ENCODE peak calls at places on chromosomes 16 and 17, in six cellular contexts. One of them, this sample, is unnamed.

GRCh38 chr17:52758481-52758880 is 600.0 kb upstream of the CA10 start:
- DNase-seq in stimulated activated CD4-positive, alpha-beta T cell treated with anti-CD3 and anti-CD28 coated beads, Interleukin-15, amount 100 ng/mL, for 24 hours: no peak
- DNase-seq in nucleus accumbens: no peak
- DNase-seq in ureter: no peak
- DNase-seq in T-helper 2 cell treated with Interferon-gamma antibody and Interleukin-4, amounts not matched to agents 5 μg/mL and 100 μg/mL, for 36 hours: no peak
- DNase-seq in RWPE1: no peak
- DNase-seq in this sample: no peak

GRCh38 chr16:12091569-12092346 is 115.2 kb downstream of the SNX29 start:
- DNase-seq in stimulated activated CD4-positive, alpha-beta T cell treated with anti-CD3 and anti-CD28 coated beads, Interleukin-15, amount 100 ng/mL, for 24 hours: no peak
- DNase-seq in nucleus accumbens: no peak
- DNase-seq in ureter: no peak
- DNase-seq in T-helper 2 cell treated with Interferon-gamma antibody and Interleukin-4, amounts not matched to agents 5 μg/mL and 100 μg/mL, for 36 hours: no peak
- DNase-seq in RWPE1: no peak
- DNase-seq in this sample: no peak

GRCh38 chr17:55674107-55674506 is 48.6 kb downstream of the TMEM100 start:
- DNase-seq in stimulated activated CD4-positive, alpha-beta T cell treated with anti-CD3 and anti-CD28 coated beads, Interleukin-15, amount 100 ng/mL, for 24 hours: no peak
- DNase-seq in nucleus accumbens: no peak
- DNase-seq in ureter: no peak
- DNase-seq in T-helper 2 cell treated with Interferon-gamma antibody and Interleukin-4, amounts not matched to agents 5 μg/mL and 100 μg/mL, for 36 hours: no peak
- DNase-seq in RWPE1: no peak
- DNase-seq in this sample: no peak

GRCh38 chr17:28470266-28471126 is 2.9 kb upstream of the SLC13A2 start:
- DNase-seq in stimulated activated CD4-positive, alpha-beta T cell treated with anti-CD3 and anti-CD28 coated beads, Interleukin-15, amount 100 ng/mL, for 24 hours: no peak
- DNase-seq in nucleus accumbens: no peak
- DNase-seq in ureter: no peak
- DNase-seq in T-helper 2 cell treated with Interferon-gamma antibody and Interleukin-4, amounts not matched to agents 5 μg/mL and 100 μg/mL, for 36 hours: no peak
- DNase-seq in RWPE1: no peak
- DNase-seq in this sample: no peak

GRCh38 chr16:81711609-81712329 is 67.3 kb upstream of the PLCG2 start:
- DNase-seq in stimulated activated CD4-positive, alpha-beta T cell treated with anti-CD3 and anti-CD28 coated beads, Interleukin-15, amount 100 ng/mL, for 24 hours: no peak
- DNase-seq in nucleus accumbens: no peak
- DNase-seq in ureter: no peak
- DNase-seq in T-helper 2 cell treated with Interferon-gamma antibody and Interleukin-4, amounts not matched to agents 5 μg/mL and 100 μg/mL, for 36 hours: no peak
- DNase-seq in RWPE1: peak
- DNase-seq in this sample: no peak

GRCh38 chr17:57808882-57809281 is 41.0 kb downstream of the MRPS23 start:
- DNase-seq in stimulated activated CD4-positive, alpha-beta T cell treated with anti-CD3 and anti-CD28 coated beads, Interleukin-15, amount 100 ng/mL, for 24 hours: no peak
- DNase-seq in nucleus accumbens: no peak
- DNase-seq in ureter: no peak
- DNase-seq in T-helper 2 cell treated with Interferon-gamma antibody and Interleukin-4, amounts not matched to agents 5 μg/mL and 100 μg/mL, for 36 hours: no peak
- DNase-seq in RWPE1: no peak
- DNase-seq in this sample: no peak

GRCh38 chr16:30923554-30924085 is at the start of gene FBXL19:
- DNase-seq in stimulated activated CD4-positive, alpha-beta T cell treated with anti-CD3 and anti-CD28 coated beads, Interleukin-15, amount 100 ng/mL, for 24 hours: no peak
- DNase-seq in nucleus accumbens: no peak
- DNase-seq in ureter: peak
- DNase-seq in T-helper 2 cell treated with Interferon-gamma antibody and Interleukin-4, amounts not matched to agents 5 μg/mL and 100 μg/mL, for 36 hours: no peak
- DNase-seq in RWPE1: no peak
- DNase-seq in this sample: no peak

GRCh38 chr17:50848039-50848438 is 12.7 kb downstream of the WFIKKN2 start:
- DNase-seq in stimulated activated CD4-positive, alpha-beta T cell treated with anti-CD3 and anti-CD28 coated beads, Interleukin-15, amount 100 ng/mL, for 24 hours: no peak
- DNase-seq in nucleus accumbens: no peak
- DNase-seq in ureter: no peak
- DNase-seq in T-helper 2 cell treated with Interferon-gamma antibody and Interleukin-4, amounts not matched to agents 5 μg/mL and 100 μg/mL, for 36 hours: no peak
- DNase-seq in RWPE1: no peak
- DNase-seq in this sample: no peak

GRCh38 chr16:47848481-47849109 is 307.2 kb downstream of the ABCC12 start:
- DNase-seq in stimulated activated CD4-positive, alpha-beta T cell treated with anti-CD3 and anti-CD28 coated beads, Interleukin-15, amount 100 ng/mL, for 24 hours: no peak
- DNase-seq in nucleus accumbens: no peak
- DNase-seq in ureter: no peak
- DNase-seq in T-helper 2 cell treated with Interferon-gamma antibody and Interleukin-4, amounts not matched to agents 5 μg/mL and 100 μg/mL, for 36 hours: no peak
- DNase-seq in RWPE1: peak
- DNase-seq in this sample: no peak

GRCh38 chr17:76852843-76853242 is 15.4 kb upstream of the MGAT5B start:
- DNase-seq in stimulated activated CD4-positive, alpha-beta T cell treated with anti-CD3 and anti-CD28 coated beads, Interleukin-15, amount 100 ng/mL, for 24 hours: no peak
- DNase-seq in nucleus accumbens: no peak
- DNase-seq in ureter: no peak
- DNase-seq in T-helper 2 cell treated with Interferon-gamma antibody and Interleukin-4, amounts not matched to agents 5 μg/mL and 100 μg/mL, for 36 hours: no peak
- DNase-seq in RWPE1: no peak
- DNase-seq in this sample: no peak

GRCh38 chr17:73283841-73284282 is 22.2 kb upstream of the CPSF4L start:
- DNase-seq in stimulated activated CD4-positive, alpha-beta T cell treated with anti-CD3 and anti-CD28 coated beads, Interleukin-15, amount 100 ng/mL, for 24 hours: no peak
- DNase-seq in nucleus accumbens: no peak
- DNase-seq in ureter: no peak
- DNase-seq in T-helper 2 cell treated with Interferon-gamma antibody and Interleukin-4, amounts not matched to agents 5 μg/mL and 100 μg/mL, for 36 hours: no peak
- DNase-seq in RWPE1: no peak
- DNase-seq in this sample: no peak

GRCh38 chr17:10843806-10844205 is 5.9 kb upstream of the PIRT start:
- DNase-seq in stimulated activated CD4-positive, alpha-beta T cell treated with anti-CD3 and anti-CD28 coated beads, Interleukin-15, amount 100 ng/mL, for 24 hours: peak
- DNase-seq in nucleus accumbens: no peak
- DNase-seq in ureter: no peak
- DNase-seq in T-helper 2 cell treated with Interferon-gamma antibody and Interleukin-4, amounts not matched to agents 5 μg/mL and 100 μg/mL, for 36 hours: no peak
- DNase-seq in RWPE1: no peak
- DNase-seq in this sample: no peak

GRCh38 chr16:50630394-50631020 is 50.6 kb downstream of the SNX20 start:
- DNase-seq in stimulated activated CD4-positive, alpha-beta T cell treated with anti-CD3 and anti-CD28 coated beads, Interleukin-15, amount 100 ng/mL, for 24 hours: no peak
- DNase-seq in nucleus accumbens: no peak
- DNase-seq in ureter: no peak
- DNase-seq in T-helper 2 cell treated with Interferon-gamma antibody and Interleukin-4, amounts not matched to agents 5 μg/mL and 100 μg/mL, for 36 hours: no peak
- DNase-seq in RWPE1: no peak
- DNase-seq in this sample: no peak

GRCh38 chr17:58084317-58084981 is 1.2 kb downstream of the DYNLL2 start:
- DNase-seq in stimulated activated CD4-positive, alpha-beta T cell treated with anti-CD3 and anti-CD28 coated beads, Interleukin-15, amount 100 ng/mL, for 24 hours: peak
- DNase-seq in nucleus accumbens: no peak
- DNase-seq in ureter: no peak
- DNase-seq in T-helper 2 cell treated with Interferon-gamma antibody and Interleukin-4, amounts not matched to agents 5 μg/mL and 100 μg/mL, for 36 hours: peak
- DNase-seq in RWPE1: peak
- DNase-seq in this sample: no peak

GRCh38 chr16:24748242-24748641 is 18.8 kb downstream of the TNRC6A start:
- DNase-seq in stimulated activated CD4-positive, alpha-beta T cell treated with anti-CD3 and anti-CD28 coated beads, Interleukin-15, amount 100 ng/mL, for 24 hours: peak
- DNase-seq in nucleus accumbens: no peak
- DNase-seq in ureter: no peak
- DNase-seq in T-helper 2 cell treated with Interferon-gamma antibody and Interleukin-4, amounts not matched to agents 5 μg/mL and 100 μg/mL, for 36 hours: no peak
- DNase-seq in RWPE1: peak
- DNase-seq in this sample: no peak

GRCh38 chr16:68345351-68345810 is 34.6 kb downstream of the PRMT7 start:
- DNase-seq in stimulated activated CD4-positive, alpha-beta T cell treated with anti-CD3 and anti-CD28 coated beads, Interleukin-15, amount 100 ng/mL, for 24 hours: no peak
- DNase-seq in nucleus accumbens: no peak
- DNase-seq in ureter: no peak
- DNase-seq in T-helper 2 cell treated with Interferon-gamma antibody and Interleukin-4, amounts not matched to agents 5 μg/mL and 100 μg/mL, for 36 hours: no peak
- DNase-seq in RWPE1: no peak
- DNase-seq in this sample: no peak

GRCh38 chr17:60598001-60598736 is 1.8 kb upstream of the PPM1D start:
- DNase-seq in stimulated activated CD4-positive, alpha-beta T cell treated with anti-CD3 and anti-CD28 coated beads, Interleukin-15, amount 100 ng/mL, for 24 hours: no peak
- DNase-seq in nucleus accumbens: no peak
- DNase-seq in ureter: no peak
- DNase-seq in T-helper 2 cell treated with Interferon-gamma antibody and Interleukin-4, amounts not matched to agents 5 μg/mL and 100 μg/mL, for 36 hours: no peak
- DNase-seq in RWPE1: no peak
- DNase-seq in this sample: no peak

GRCh38 chr16:53059672-53060071 is 4.9 kb downstream of the CHD9 start:
- DNase-seq in stimulated activated CD4-positive, alpha-beta T cell treated with anti-CD3 and anti-CD28 coated beads, Interleukin-15, amount 100 ng/mL, for 24 hours: no peak
- DNase-seq in nucleus accumbens: no peak
- DNase-seq in ureter: no peak
- DNase-seq in T-helper 2 cell treated with Interferon-gamma antibody and Interleukin-4, amounts not matched to agents 5 μg/mL and 100 μg/mL, for 36 hours: no peak
- DNase-seq in RWPE1: no peak
- DNase-seq in this sample: no peak